ENCODE peak calls at places on chromosomes 13 and 19, in six cellular contexts. One of them, this sample, is unnamed.
A peak's percentile ranks its signal among the peaks of the same experiment; 100 is the strongest.

GRCh38 chr19:3338541-3339181 is 27.7 kb upstream of the NFIC start:
- DNase-seq in upper lobe of left lung: peak; percentile 88
- DNase-seq in Peyer's patch: peak; percentile 83
- DNase-seq in tibial nerve: no peak
- DNase-seq in lower leg skin: no peak
- DNase-seq in ovary: peak; percentile 59
- DNase-seq in this sample: no peak

GRCh38 chr13:66996503-66996902 is 233.6 kb downstream of the PCDH9 start:
- DNase-seq in upper lobe of left lung: no peak
- DNase-seq in Peyer's patch: no peak
- DNase-seq in tibial nerve: no peak
- DNase-seq in lower leg skin: no peak
- DNase-seq in ovary: no peak
- DNase-seq in this sample: no peak

GRCh38 chr13:83498486-83499190 is 383.6 kb downstream of the SLITRK1 start:
- DNase-seq in upper lobe of left lung: no peak
- DNase-seq in Peyer's patch: no peak
- DNase-seq in tibial nerve: no peak
- DNase-seq in lower leg skin: no peak
- DNase-seq in ovary: no peak
- DNase-seq in this sample: no peak

GRCh38 chr19:409006-409514 is at the start of gene C2CD4C:
- DNase-seq in upper lobe of left lung: peak; percentile 19
- DNase-seq in Peyer's patch: peak; percentile 45
- DNase-seq in tibial nerve: peak; percentile 10
- DNase-seq in lower leg skin: no peak
- DNase-seq in ovary: peak; percentile 43
- DNase-seq in this sample: no peak

GRCh38 chr13:77171451-77171850 is 144.5 kb upstream of the FBXL3 start:
- DNase-seq in upper lobe of left lung: no peak
- DNase-seq in Peyer's patch: no peak
- DNase-seq in tibial nerve: no peak
- DNase-seq in lower leg skin: no peak
- DNase-seq in ovary: no peak
- DNase-seq in this sample: no peak

GRCh38 chr19:28063702-28064101 is 1149.2 kb downstream of the UQCRFS1 start:
- DNase-seq in upper lobe of left lung: no peak
- DNase-seq in Peyer's patch: no peak
- DNase-seq in tibial nerve: no peak
- DNase-seq in lower leg skin: no peak
- DNase-seq in ovary: no peak
- DNase-seq in this sample: no peak

GRCh38 chr13:39559838-39560237 is 43.2 kb downstream of the LHFPL6 start:
- DNase-seq in upper lobe of left lung: no peak
- DNase-seq in Peyer's patch: no peak
- DNase-seq in tibial nerve: no peak
- DNase-seq in lower leg skin: no peak
- DNase-seq in ovary: no peak
- DNase-seq in this sample: no peak

GRCh38 chr13:73765651-73766384 is 368.4 kb downstream of the KLF12 start:
- DNase-seq in upper lobe of left lung: peak; percentile 59
- DNase-seq in Peyer's patch: peak; percentile 89
- DNase-seq in tibial nerve: peak; percentile 51
- DNase-seq in lower leg skin: peak; percentile 18
- DNase-seq in ovary: peak; percentile 92
- DNase-seq in this sample: no peak

DNA sequence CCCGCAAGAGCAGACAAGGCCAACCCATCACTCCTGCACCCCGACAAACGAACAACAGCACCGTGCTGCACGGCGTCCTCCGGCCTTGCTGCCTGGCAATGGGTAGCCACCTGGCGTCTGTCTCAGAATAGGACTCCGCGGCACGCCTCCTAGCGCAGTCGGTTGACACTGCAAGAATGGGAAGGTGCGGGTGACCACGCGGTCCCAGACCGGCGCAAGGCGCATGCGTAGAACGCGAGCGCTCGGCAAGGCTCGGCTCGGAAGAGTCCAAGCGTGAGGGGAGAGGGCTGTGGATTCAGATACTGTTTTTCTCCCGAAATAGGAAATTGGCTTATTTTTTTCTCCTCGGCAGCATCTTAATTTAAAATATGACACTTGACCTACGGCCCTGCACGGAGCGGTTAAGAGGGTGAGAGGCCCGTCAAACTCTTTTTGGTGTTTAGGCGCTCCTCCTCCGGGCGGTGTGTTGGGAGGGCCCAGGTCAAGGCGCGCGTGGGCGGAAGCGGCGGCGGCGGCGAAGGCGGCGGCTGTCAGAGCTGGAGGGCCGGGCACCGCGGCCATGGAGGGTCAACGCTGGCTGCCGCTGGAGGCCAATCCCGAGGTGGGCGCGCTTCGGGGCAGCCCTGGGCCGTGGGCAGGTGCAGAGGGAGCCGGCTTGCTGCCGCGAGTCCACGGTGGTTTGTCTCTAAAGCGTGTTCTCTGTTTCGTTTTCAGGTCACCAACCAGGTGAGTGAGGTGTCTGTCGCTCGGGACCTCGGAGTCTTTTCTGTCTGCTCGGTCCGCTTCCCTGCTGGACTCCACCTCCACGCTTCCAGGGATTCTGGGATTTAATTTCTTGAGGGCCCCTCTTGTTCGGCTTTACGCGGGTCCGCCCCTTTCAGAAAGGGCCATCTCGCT is at the start of gene UCHL3:
- DNase-seq in upper lobe of left lung: peak; percentile 97
- DNase-seq in Peyer's patch: peak; percentile 98
- DNase-seq in tibial nerve: peak; percentile 87
- DNase-seq in lower leg skin: peak; percentile 93
- DNase-seq in ovary: peak; percentile 98
- DNase-seq in this sample: peak; percentile 97
- TF ChIP-seq POLR2A in upper lobe of left lung: peak; percentile 48
- TF ChIP-seq POLR2A in Peyer's patch: peak; percentile 73
- TF ChIP-seq POLR2A in tibial nerve: peak; percentile 21
- TF ChIP-seq POLR2A in lower leg skin: no peak
- TF ChIP-seq POLR2A in ovary: no peak
- TF ChIP-seq POLR2A in this sample: no peak

DNA sequence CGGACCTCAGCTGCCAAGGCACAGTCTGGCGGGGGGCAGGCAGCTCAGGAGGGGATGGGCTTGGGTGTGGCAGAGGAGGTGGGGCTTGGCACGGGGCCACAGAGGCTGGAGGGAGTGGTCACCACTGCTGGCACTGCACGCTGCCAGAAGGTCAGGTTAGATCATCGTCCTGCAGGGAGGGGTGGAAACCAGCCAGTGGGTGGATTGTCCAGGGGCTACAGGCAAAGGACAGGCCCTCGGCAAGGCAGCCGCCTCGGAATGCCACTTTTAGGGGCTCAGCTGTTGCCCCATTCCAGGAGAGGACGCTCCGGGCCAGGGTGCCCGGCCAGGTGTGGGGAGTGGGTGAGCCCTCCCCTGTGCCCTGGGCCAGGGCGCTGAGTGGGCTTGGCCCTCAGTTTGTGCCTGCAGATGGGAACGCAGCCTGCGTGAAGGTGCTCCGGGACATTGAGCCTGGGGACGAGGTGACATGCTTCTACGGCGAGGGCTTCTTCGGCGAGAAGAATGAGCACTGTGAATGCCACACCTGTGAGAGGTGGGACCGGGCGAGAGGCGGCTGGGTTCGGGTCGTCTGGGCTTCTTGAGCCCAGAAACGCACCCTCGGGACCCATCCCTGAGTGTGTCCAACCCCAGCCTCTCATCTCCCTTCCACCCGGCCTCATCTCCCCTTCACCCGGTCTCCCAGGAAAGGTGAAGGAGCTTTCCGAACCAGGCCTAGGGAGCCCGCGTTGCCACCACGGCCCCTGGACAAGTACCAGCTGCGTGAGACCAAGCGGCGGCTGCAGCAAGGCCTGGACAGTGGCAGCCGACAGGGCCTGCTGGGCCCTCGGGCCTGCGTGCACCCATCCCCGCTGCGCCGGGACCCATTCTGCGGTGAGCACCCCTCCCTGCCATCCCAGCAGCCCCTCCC is 6.4 kb downstream of the KMT5C start:
- DNase-seq in upper lobe of left lung: no peak
- DNase-seq in Peyer's patch: peak; percentile 62
- DNase-seq in tibial nerve: no peak
- DNase-seq in lower leg skin: no peak
- DNase-seq in ovary: peak; percentile 69
- DNase-seq in this sample: no peak
- TF ChIP-seq POLR2A in upper lobe of left lung: no peak
- TF ChIP-seq POLR2A in Peyer's patch: no peak
- TF ChIP-seq POLR2A in tibial nerve: no peak
- TF ChIP-seq POLR2A in lower leg skin: no peak
- TF ChIP-seq POLR2A in ovary: no peak
- TF ChIP-seq POLR2A in this sample: no peak

GRCh38 chr19:44051654-44052402 is at the start of gene ZNF223:
- DNase-seq in upper lobe of left lung: peak; percentile 96
- DNase-seq in Peyer's patch: peak; percentile 97
- DNase-seq in tibial nerve: peak; percentile 85
- DNase-seq in lower leg skin: peak; percentile 96
- DNase-seq in ovary: peak; percentile 94
- DNase-seq in this sample: peak; percentile 97
- TF ChIP-seq POLR2A in upper lobe of left lung: no peak
- TF ChIP-seq POLR2A in Peyer's patch: no peak
- TF ChIP-seq POLR2A in tibial nerve: no peak
- TF ChIP-seq POLR2A in lower leg skin: no peak
- TF ChIP-seq POLR2A in ovary: no peak
- TF ChIP-seq POLR2A in this sample: no peak

GRCh38 chr19:21463449-21464105 is 41.8 kb upstream of the ZNF429 start:
- DNase-seq in upper lobe of left lung: peak; percentile 73
- DNase-seq in Peyer's patch: no peak
- DNase-seq in tibial nerve: no peak
- DNase-seq in lower leg skin: no peak
- DNase-seq in ovary: peak; percentile 71
- DNase-seq in this sample: no peak
- TF ChIP-seq POLR2A in upper lobe of left lung: no peak
- TF ChIP-seq POLR2A in Peyer's patch: no peak
- TF ChIP-seq POLR2A in tibial nerve: no peak
- TF ChIP-seq POLR2A in lower leg skin: no peak
- TF ChIP-seq POLR2A in ovary: no peak
- TF ChIP-seq POLR2A in this sample: no peak

GRCh38 chr13:59461411-59461810 is 702.3 kb downstream of the DIAPH3 start:
- DNase-seq in upper lobe of left lung: peak; percentile 31
- DNase-seq in Peyer's patch: no peak
- DNase-seq in tibial nerve: no peak
- DNase-seq in lower leg skin: no peak
- DNase-seq in ovary: no peak
- DNase-seq in this sample: no peak

GRCh38 chr13:59463023-59463422 is 700.7 kb downstream of the DIAPH3 start:
- DNase-seq in upper lobe of left lung: no peak
- DNase-seq in Peyer's patch: no peak
- DNase-seq in tibial nerve: no peak
- DNase-seq in lower leg skin: no peak
- DNase-seq in ovary: no peak
- DNase-seq in this sample: no peak

GRCh38 chr13:59464926-59465325 is 698.8 kb downstream of the DIAPH3 start:
- DNase-seq in upper lobe of left lung: no peak
- DNase-seq in Peyer's patch: no peak
- DNase-seq in tibial nerve: no peak
- DNase-seq in lower leg skin: no peak
- DNase-seq in ovary: no peak
- DNase-seq in this sample: no peak

GRCh38 chr13:59459972-59460371 is 703.8 kb downstream of the DIAPH3 start:
- DNase-seq in upper lobe of left lung: no peak
- DNase-seq in Peyer's patch: no peak
- DNase-seq in tibial nerve: no peak
- DNase-seq in lower leg skin: no peak
- DNase-seq in ovary: no peak
- DNase-seq in this sample: no peak

GRCh38 chr13:59458908-59459579 is 704.7 kb downstream of the DIAPH3 start:
- DNase-seq in upper lobe of left lung: no peak
- DNase-seq in Peyer's patch: no peak
- DNase-seq in tibial nerve: no peak
- DNase-seq in lower leg skin: no peak
- DNase-seq in ovary: no peak
- DNase-seq in this sample: no peak
- TF ChIP-seq POLR2A in upper lobe of left lung: no peak
- TF ChIP-seq POLR2A in Peyer's patch: no peak
- TF ChIP-seq POLR2A in tibial nerve: no peak
- TF ChIP-seq POLR2A in lower leg skin: no peak
- TF ChIP-seq POLR2A in ovary: no peak
- TF ChIP-seq POLR2A in this sample: no peak

GRCh38 chr19:16520074-16520973 is 21.9 kb downstream of the CHERP start:
- DNase-seq in upper lobe of left lung: no peak
- DNase-seq in Peyer's patch: no peak
- DNase-seq in tibial nerve: no peak
- DNase-seq in lower leg skin: no peak
- DNase-seq in ovary: peak; percentile 53
- DNase-seq in this sample: no peak

GRCh38 chr19:16520986-16521624 is 21.1 kb downstream of the CHERP start:
- DNase-seq in upper lobe of left lung: no peak
- DNase-seq in Peyer's patch: no peak
- DNase-seq in tibial nerve: no peak
- DNase-seq in lower leg skin: no peak
- DNase-seq in ovary: no peak
- DNase-seq in this sample: no peak

GRCh38 chr19:16518061-16518460 is 21.9 kb downstream of the C19orf44 start:
- DNase-seq in upper lobe of left lung: no peak
- DNase-seq in Peyer's patch: no peak
- DNase-seq in tibial nerve: no peak
- DNase-seq in lower leg skin: no peak
- DNase-seq in ovary: no peak
- DNase-seq in this sample: no peak

GRCh38 chr19:16518483-16519229 is 22.5 kb downstream of the C19orf44 start:
- DNase-seq in upper lobe of left lung: no peak
- DNase-seq in Peyer's patch: no peak
- DNase-seq in tibial nerve: no peak
- DNase-seq in lower leg skin: no peak
- DNase-seq in ovary: no peak
- DNase-seq in this sample: no peak

GRCh38 chr19:16519230-16519687 is 23.0 kb downstream of the CHERP start:
- DNase-seq in upper lobe of left lung: no peak
- DNase-seq in Peyer's patch: no peak
- DNase-seq in tibial nerve: no peak
- DNase-seq in lower leg skin: no peak
- DNase-seq in ovary: no peak
- DNase-seq in this sample: no peak
- TF ChIP-seq POLR2A in upper lobe of left lung: no peak
- TF ChIP-seq POLR2A in Peyer's patch: no peak
- TF ChIP-seq POLR2A in tibial nerve: no peak
- TF ChIP-seq POLR2A in lower leg skin: no peak
- TF ChIP-seq POLR2A in ovary: no peak
- TF ChIP-seq POLR2A in this sample: no peak

DNA sequence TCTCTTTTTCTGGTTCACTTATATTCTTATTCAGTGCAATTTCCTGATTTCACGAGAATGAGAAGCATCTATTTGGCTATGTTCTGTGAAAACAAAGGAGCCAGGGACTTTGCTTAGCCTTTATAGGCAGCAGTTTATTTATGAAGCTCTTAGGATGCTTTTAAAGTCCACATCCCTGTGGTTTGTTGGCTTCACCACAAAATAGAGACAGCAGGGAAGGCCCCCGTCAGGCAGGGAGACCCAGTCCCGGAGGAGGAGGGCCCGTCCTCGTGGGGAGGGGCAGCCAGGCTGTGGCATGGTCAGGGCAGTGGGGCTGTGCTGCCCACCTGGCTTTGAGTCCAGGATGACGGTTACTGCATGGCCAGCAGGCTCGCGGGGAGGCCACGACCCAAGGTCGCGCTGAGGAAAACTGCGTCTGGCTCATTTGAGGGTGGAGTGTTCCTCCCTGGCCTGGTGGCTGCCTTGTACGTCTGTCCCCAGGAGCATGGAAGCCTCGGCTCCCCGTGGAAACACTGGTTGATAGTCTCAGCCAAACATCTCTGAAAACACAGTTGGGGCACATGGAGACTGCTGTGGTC is 92.7 kb downstream of the ATP11A start:
- DNase-seq in upper lobe of left lung: no peak
- DNase-seq in Peyer's patch: no peak
- DNase-seq in tibial nerve: no peak
- DNase-seq in lower leg skin: no peak
- DNase-seq in ovary: no peak
- DNase-seq in this sample: no peak
- TF ChIP-seq POLR2A in upper lobe of left lung: no peak
- TF ChIP-seq POLR2A in Peyer's patch: no peak
- TF ChIP-seq POLR2A in tibial nerve: no peak
- TF ChIP-seq POLR2A in lower leg skin: no peak
- TF ChIP-seq POLR2A in ovary: no peak
- TF ChIP-seq POLR2A in this sample: no peak

This sample was measured in esophagus muscularis mucosa.